ENCODE peak calls at places on chromosomes 4 and X, in four cellular contexts. U is M059J, I is Caco-2, B is NCI-H774. N is an unnamed sample.

GRCh38 chr4:152700151-152700550 is 20.4 kb upstream of the TMEM154 start:
- DNase-seq in I (no peak), B (no peak), U (no peak), N (no peak)

GRCh38 chr4:138400528-138400927 is 158.4 kb upstream of the SLC7A11 start:
- DNase-seq in B (no peak), I (no peak), U (no peak), N (no peak)

GRCh38 chrX:133294126-133294525 is 76.0 kb upstream of the TFDP3 start:
- DNase-seq in B (no peak), I (no peak), U (peak), N (no peak)

GRCh38 chrX:17376381-17377046 is 1.5 kb downstream of the NHS start:
- DNase-seq in I (no peak), B (no peak), U (peak), N (no peak)

GRCh38 chr4:2489081-2489805 is 20.3 kb downstream of the RNF4 start:
- DNase-seq in U (no peak), I (no peak), B (no peak), N (no peak)

GRCh38 chrX:19670321-19670750 is 155.0 kb upstream of the MAP3K15 start:
- DNase-seq in U (no peak), B (no peak), I (no peak), N (no peak)

GRCh38 chrX:106331606-106332005 is 163.5 kb downstream of the PWWP3B start:
- DNase-seq in B (no peak), U (no peak), I (no peak), N (no peak)

GRCh38 chrX:77953708-77954107 is 15.7 kb downstream of the PGAM4 start:
- DNase-seq in I (no peak), U (no peak), B (no peak), N (no peak)

GRCh38 chrX:77076896-77077295 is 370.3 kb upstream of the FGF16 start:
- DNase-seq in U (no peak), B (no peak), I (no peak), N (no peak)

GRCh38 chrX:133365886-133366611 is 49.2 kb downstream of the GPC4 start:
- DNase-seq in I (no peak), U (peak), B (no peak), N (no peak)

GRCh38 chrX:140764401-140764919 is 54.9 kb downstream of the LINC00632 start:
- DNase-seq in I (no peak), B (no peak), U (peak), N (peak)

N was measured in progenitor cell of endocrine pancreas.